ENCODE peak calls at places on chromosomes 13 and 19, in five cellular contexts. C is BE2C, U is epithelial cell of proximal tubule, L is HFFc6, T is breast epithelium. I is an unnamed sample.

GRCh38 chr19:16316506-16316882 is 8.1 kb upstream of the KLF2 start:
- DNase-seq in C (no peak), U (no peak), L (no peak), T (no peak), I (no peak)

GRCh38 chr19:18453269-18454024 is 15.5 kb upstream of the ISYNA1 start:
- DNase-seq in C (no peak), U (no peak), L (peak), T (no peak), I (no peak)

GRCh38 chr19:17402982-17403855 is 2.2 kb downstream of the BST2 start:
- DNase-seq in C (peak), U (no peak), L (no peak), T (no peak), I (no peak)

GRCh38 chr13:41835871-41836270 is 125.0 kb downstream of the VWA8 start:
- DNase-seq in C (no peak), U (no peak), L (peak), T (no peak), I (no peak)

GRCh38 chr19:38250821-38251563 is 5.2 kb downstream of the PPP1R14A start:
- DNase-seq in C (no peak), U (no peak), L (no peak), T (peak), I (no peak)

GRCh38 chr19:30648321-30648720 is 276.1 kb downstream of the ZNF536 start:
- DNase-seq in C (no peak), U (no peak), L (no peak), T (no peak), I (no peak)

GRCh38 chr19:6738726-6739389 is 622 bp upstream of the TRIP10 start:
- DNase-seq in C (no peak), U (no peak), L (no peak), T (peak), I (no peak)

GRCh38 chr13:75175575-75175974 is 306.4 kb downstream of the TBC1D4 start:
- DNase-seq in C (no peak), U (no peak), L (peak), T (no peak), I (no peak)

GRCh38 chr13:56189978-56190377 is 950.7 kb upstream of the PRR20A start:
- DNase-seq in C (no peak), U (no peak), L (no peak), T (no peak), I (no peak)

GRCh38 chr13:113897161-113897560 is 33.3 kb upstream of the GAS6 start:
- DNase-seq in C (no peak), U (peak), L (peak), T (peak), I (peak)

GRCh38 chr13:27293873-27294515 is 23.4 kb downstream of the RASL11A start:
- DNase-seq in C (no peak), U (no peak), L (no peak), T (no peak), I (no peak)

GRCh38 chr13:98279473-98280175 is 102.6 kb upstream of the RNF113B start:
- DNase-seq in C (peak), U (no peak), L (no peak), T (no peak), I (no peak)

GRCh38 chr19:38838208-38838985 is 6.8 kb upstream of the ECH1 start:
- DNase-seq in C (peak), U (no peak), L (peak), T (peak), I (no peak)

GRCh38 chr19:6663236-6664187 is 6.4 kb downstream of the TNFSF14 start:
- DNase-seq in C (no peak), U (no peak), L (no peak), T (no peak), I (no peak)

GRCh38 chr19:49081273-49081672 is 4.0 kb upstream of the SNRNP70 start:
- DNase-seq in C (no peak), U (no peak), L (no peak), T (no peak), I (no peak)

GRCh38 chr19:40524655-40525054 is 52.0 kb upstream of the SHKBP1 start:
- DNase-seq in C (no peak), U (no peak), L (no peak), T (no peak), I (no peak)

GRCh38 chr19:45156231-45156630 is 4.6 kb downstream of the NKPD1 start:
- DNase-seq in C (peak), U (no peak), L (no peak), T (no peak), I (no peak)

GRCh38 chr19:10074153-10074552 is 12.0 kb upstream of the SHFL start:
- DNase-seq in C (peak), U (no peak), L (peak), T (no peak), I (no peak)

GRCh38 chr13:27461940-27462584 is 11.7 kb upstream of the MTIF3 start:
- DNase-seq in C (no peak), U (no peak), L (no peak), T (no peak), I (no peak)

GRCh38 chr19:52533901-52534300 is 6.4 kb downstream of the ZNF808 start:
- DNase-seq in C (no peak), U (no peak), L (no peak), T (peak), I (no peak)

GRCh38 chr19:52532480-52532879 is 5.0 kb downstream of the ZNF808 start:
- DNase-seq in C (no peak), U (no peak), L (no peak), T (no peak), I (no peak)

GRCh38 chr19:52541608-52542007 is 14.1 kb downstream of the ZNF808 start:
- DNase-seq in C (no peak), U (no peak), L (no peak), T (no peak), I (no peak)

DNA sequence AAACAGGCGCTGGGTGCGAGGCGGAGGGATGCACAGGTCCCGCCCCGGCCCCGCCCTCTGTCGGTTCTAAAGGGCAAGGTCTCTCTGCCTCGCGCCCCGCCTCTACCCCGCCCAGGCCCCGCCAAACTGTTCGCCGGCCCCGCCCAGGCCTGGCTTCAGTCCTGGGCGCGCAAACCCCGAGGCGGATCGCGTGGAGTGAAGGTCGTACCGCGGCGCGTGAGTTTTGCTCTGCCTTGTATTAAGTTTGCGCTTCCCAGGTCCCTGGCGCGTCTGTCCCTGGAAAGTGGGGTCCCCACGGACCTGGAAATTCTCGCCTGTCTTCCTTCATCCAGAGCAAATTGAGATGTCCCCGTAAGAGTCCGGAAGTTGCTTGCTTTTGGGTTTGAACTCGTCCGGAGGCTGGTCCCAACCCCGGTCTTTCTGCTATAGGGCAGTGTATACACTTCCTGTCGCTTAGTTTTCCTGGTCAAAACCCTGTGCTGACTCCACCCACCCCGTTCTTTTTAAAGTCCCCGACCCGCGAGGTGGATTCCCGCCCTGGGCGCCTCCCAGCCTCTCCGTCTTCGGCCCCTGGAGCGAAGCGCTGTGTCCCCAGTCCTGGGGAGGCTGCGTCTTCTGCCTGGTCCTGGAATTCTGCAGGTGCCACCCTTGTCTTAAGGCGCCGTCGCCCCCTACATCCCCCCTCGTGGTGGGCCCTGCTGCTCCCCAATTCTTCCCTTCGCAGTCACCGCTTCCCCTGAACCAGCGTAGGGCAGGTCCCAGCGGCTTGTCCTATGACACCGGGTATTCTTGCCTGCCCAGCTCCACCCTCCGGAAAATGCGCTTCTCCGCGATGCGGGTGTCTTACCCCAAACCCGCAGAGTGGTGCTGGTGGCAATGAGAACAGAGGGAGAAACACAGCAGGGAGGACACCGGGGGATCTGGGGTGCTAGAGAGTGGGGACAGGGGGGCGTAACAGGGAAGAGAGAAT is 8.6 kb downstream of the ZNF808 start:
- DNase-seq in C (peak), U (no peak), L (peak), T (peak), I (peak)
- TF ChIP-seq CTCF in C (no peak), U (no peak), L (peak), T (no peak), I (peak)

GRCh38 chr13:44879452-44880058 is 109.7 kb downstream of the NUFIP1 start:
- DNase-seq in C (no peak), U (no peak), L (peak), T (no peak), I (no peak)
- TF ChIP-seq CTCF in C (peak), U (peak), L (peak), T (peak), I (peak)

GRCh38 chr13:62019858-62020257 is 604.2 kb upstream of the PCDH20 start:
- DNase-seq in C (no peak), U (no peak), L (no peak), T (no peak), I (no peak)

GRCh38 chr13:62014299-62014698 is 598.6 kb upstream of the PCDH20 start:
- DNase-seq in C (no peak), U (peak), L (no peak), T (no peak), I (no peak)
- TF ChIP-seq CTCF in C (peak), U (peak), L (no peak), T (no peak), I (peak)

GRCh38 chr13:29730253-29730652 is 120.2 kb downstream of the UBL3 start:
- DNase-seq in C (no peak), U (no peak), L (no peak), T (no peak), I (no peak)
- TF ChIP-seq CTCF in C (peak), U (peak), L (peak), T (no peak), I (peak)

DNA sequence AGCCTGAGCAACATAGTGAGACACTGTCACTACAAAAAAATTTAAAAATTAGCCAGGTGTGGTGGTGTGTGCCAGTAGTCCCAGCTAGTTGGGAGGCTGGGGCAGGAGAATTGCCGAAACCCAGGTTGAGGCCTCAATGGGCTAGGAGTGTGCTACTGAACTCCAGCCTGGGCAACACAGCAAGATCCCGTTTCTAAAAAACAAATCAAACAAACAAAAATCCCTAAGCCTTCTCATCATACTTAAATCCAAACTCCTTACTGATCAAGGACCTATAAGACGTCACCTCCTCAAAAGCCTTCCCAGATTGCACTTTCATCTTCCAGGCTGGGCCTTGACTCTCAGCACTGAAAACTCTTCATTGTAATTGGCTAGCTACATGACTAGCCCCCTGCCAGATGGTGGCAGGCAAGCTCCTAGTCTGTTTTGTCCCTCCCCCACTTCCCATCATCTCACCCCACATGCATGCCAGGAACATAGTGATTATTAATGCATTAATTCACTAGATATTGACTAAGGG is 17.5 kb upstream of the NANOS3 start:
- DNase-seq in C (no peak), U (no peak), L (peak), T (no peak), I (no peak)
- TF ChIP-seq CTCF in C (no peak), U (peak), L (peak), T (no peak), I (peak)

GRCh38 chr19:28634837-28635236 is 578.1 kb downstream of the UQCRFS1 start:
- DNase-seq in C (no peak), U (no peak), L (no peak), T (no peak), I (no peak)

GRCh38 chr19:28634031-28634328 is 579.0 kb downstream of the UQCRFS1 start:
- DNase-seq in C (no peak), U (no peak), L (no peak), T (no peak), I (no peak)

GRCh38 chr19:28631931-28632330 is 581.0 kb downstream of the UQCRFS1 start:
- DNase-seq in C (no peak), U (no peak), L (no peak), T (no peak), I (no peak)

GRCh38 chr19:28632357-28633076 is 580.4 kb downstream of the UQCRFS1 start:
- DNase-seq in C (no peak), U (no peak), L (no peak), T (no peak), I (no peak)

GRCh38 chr19:28633223-28634030 is 579.5 kb downstream of the UQCRFS1 start:
- DNase-seq in C (peak), U (no peak), L (peak), T (no peak), I (peak)
- TF ChIP-seq CTCF in C (peak), U (peak), L (peak), T (no peak), I (peak)

GRCh38 chr19:3360494-3361383 is 5.6 kb upstream of the NFIC start:
- DNase-seq in C (peak), U (no peak), L (no peak), T (peak), I (no peak)
- TF ChIP-seq CTCF in C (no peak), U (no peak), L (peak), T (peak), I (no peak)

GRCh38 chr13:101115762-101116161 is 300.5 kb downstream of the NALCN start:
- DNase-seq in C (no peak), U (no peak), L (peak), T (no peak), I (no peak)
- TF ChIP-seq CTCF in C (peak), U (peak), L (peak), T (no peak), I (peak)

I was measured in retinal pigment epithelial cell.